ENCODE peak calls at places on chromosomes 1 and 21, in five cellular contexts. F is SK-N-SH, N is H1, V is A549, O is HepG2. U is an unnamed sample.

GRCh38 chr1:30117685-30118084 is 605.7 kb downstream of the MATN1 start:
- DNase-seq in N (no peak), O (no peak), V (peak), F (no peak), U (peak)

GRCh38 chr1:230120289-230120948 is 53.4 kb downstream of the GALNT2 start:
- DNase-seq in N (no peak), O (no peak), V (no peak), F (no peak), U (no peak)

GRCh38 chr1:16204634-16205332 is 7.7 kb downstream of the ARHGEF19 start:
- DNase-seq in O (peak), N (no peak), F (peak), V (peak), U (peak)

GRCh38 chr21:46071082-46071481 is 26.8 kb upstream of the COL6A2 start:
- DNase-seq in V (no peak), N (no peak), O (no peak), F (no peak), U (no peak)

GRCh38 chr1:220410681-220411080 is 117.3 kb upstream of the MARK1 start:
- DNase-seq in F (no peak), O (no peak), V (no peak), N (no peak), U (no peak)

GRCh38 chr1:159473335-159473734 is 33.8 kb downstream of the OR10J1 start:
- DNase-seq in F (no peak), N (no peak), O (no peak), V (no peak), U (no peak)

GRCh38 chr1:232428781-232429530 is 201.0 kb downstream of the SIPA1L2 start:
- DNase-seq in V (no peak), O (no peak), N (no peak), F (no peak), U (no peak)

GRCh38 chr1:109807822-109808680 is 44.3 kb upstream of the EPS8L3 start:
- DNase-seq in O (no peak), N (no peak), V (peak), F (no peak), U (no peak)

GRCh38 chr1:91725961-91726704 is 159.8 kb downstream of the TGFBR3 start:
- DNase-seq in O (peak), F (no peak), N (no peak), V (no peak), U (no peak)

GRCh38 chr1:113809651-113810602 is 2.3 kb downstream of the RSBN1 start:
- DNase-seq in V (peak), F (no peak), O (peak), N (no peak), U (no peak)

GRCh38 chr1:42504535-42505128 is 41.5 kb downstream of the CCDC30 start:
- DNase-seq in O (no peak), V (no peak), N (no peak), F (no peak), U (no peak)

GRCh38 chr1:71083271-71083670 is 2.4 kb upstream of the ZRANB2 start:
- DNase-seq in O (no peak), F (no peak), V (no peak), N (no peak), U (no peak)

GRCh38 chr1:107782192-107782845 is 182.7 kb downstream of the VAV3 start:
- DNase-seq in O (peak), F (peak), N (no peak), V (peak), U (peak)

GRCh38 chr1:36083635-36084501 is at the start of gene TEKT2:
- DNase-seq in O (no peak), V (no peak), N (no peak), F (peak), U (no peak)

GRCh38 chr1:35660581-35661473 is 19.5 kb upstream of the PSMB2 start:
- DNase-seq in V (peak), N (peak), O (no peak), F (no peak), U (peak)

GRCh38 chr21:42964561-42965560 is 9.5 kb upstream of the PKNOX1 start:
- DNase-seq in N (no peak), O (no peak), V (no peak), F (no peak), U (no peak)

GRCh38 chr1:53074313-53075154 is 12.5 kb downstream of the PODN start:
- DNase-seq in V (no peak), N (no peak), F (peak), O (no peak), U (no peak)

GRCh38 chr1:229024528-229025119 is 246.3 kb upstream of the RAB4A start:
- DNase-seq in N (no peak), V (peak), F (no peak), O (peak), U (peak)

GRCh38 chr1:17672226-17672625 is 82.9 kb upstream of the ACTL8 start:
- DNase-seq in O (no peak), V (no peak), N (no peak), F (peak), U (no peak)

GRCh38 chr1:33327587-33328325 is 6.9 kb upstream of the A3GALT2 start:
- DNase-seq in N (no peak), V (no peak), F (no peak), O (no peak), U (no peak)

GRCh38 chr1:152024228-152024627 is 12.6 kb downstream of the S100A11 start:
- DNase-seq in O (no peak), F (no peak), N (no peak), V (no peak), U (no peak)

GRCh38 chr1:16342331-16343062 is 9.8 kb downstream of the FBXO42 start:
- DNase-seq in F (no peak), N (no peak), O (no peak), V (no peak), U (no peak)

GRCh38 chr1:52725903-52726264 is 369 bp upstream of the ZYG11B start:
- DNase-seq in N (no peak), O (no peak), F (no peak), V (no peak), U (no peak)

GRCh38 chr21:42411891-42412635 is 8.4 kb downstream of the UBASH3A start:
- DNase-seq in O (no peak), F (no peak), N (no peak), V (peak), U (no peak)

GRCh38 chr1:33349081-33349759 is 28.3 kb upstream of the A3GALT2 start:
- DNase-seq in V (peak), O (no peak), F (peak), N (no peak), U (peak)

GRCh38 chr1:54886724-54887664 is at the start of gene DHCR24:
- DNase-seq in N (peak), V (peak), O (peak), F (peak), U (peak)

GRCh38 chr1:17516303-17517214 is 22.9 kb upstream of the ARHGEF10L start:
- DNase-seq in F (no peak), O (peak), V (no peak), N (no peak), U (no peak)

GRCh38 chr1:24501371-24502167 is 1.1 kb upstream of the RCAN3 start:
- DNase-seq in V (peak), O (no peak), F (no peak), N (no peak), U (no peak)

GRCh38 chr1:99645199-99645598 is 714 bp upstream of the PALMD start:
- DNase-seq in V (peak), N (no peak), O (peak), F (no peak), U (no peak)

GRCh38 chr1:239388578-239388977 is 2.2 kb downstream of the CHRM3 start:
- DNase-seq in F (no peak), V (no peak), N (no peak), O (no peak), U (no peak)

GRCh38 chr1:31387612-31388011 is 14.7 kb upstream of the FABP3 start:
- DNase-seq in V (no peak), N (no peak), F (no peak), O (no peak), U (no peak)

GRCh38 chr1:31394628-31395193 is 18.3 kb upstream of the SERINC2 start:
- DNase-seq in N (peak), F (peak), O (peak), V (peak), U (peak)

GRCh38 chr1:31393463-31393862 is 19.6 kb upstream of the SERINC2 start:
- DNase-seq in N (no peak), V (no peak), F (no peak), O (no peak), U (no peak)

GRCh38 chr1:31389616-31390015 is 16.7 kb upstream of the FABP3 start:
- DNase-seq in O (no peak), V (no peak), N (no peak), F (no peak), U (no peak)

DNA sequence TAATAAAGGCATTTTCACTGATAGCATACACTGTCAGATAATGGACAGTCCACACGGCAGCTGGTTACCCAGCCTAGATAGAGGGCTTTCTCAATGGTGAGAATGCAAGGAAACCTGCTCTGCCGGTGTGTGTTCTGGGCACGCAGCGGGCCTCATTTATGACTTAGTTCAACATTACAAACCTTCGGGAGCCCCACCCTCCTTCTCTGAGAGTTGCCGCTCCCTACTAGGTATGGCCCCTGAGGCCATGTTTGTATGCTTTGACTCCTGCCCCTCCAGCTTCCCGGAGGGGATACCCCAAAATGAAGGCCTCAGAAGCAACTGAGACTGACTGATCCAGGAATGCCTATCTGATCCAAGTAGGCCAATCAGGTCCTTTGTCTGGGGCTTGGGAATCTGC is 17.2 kb upstream of the FABP3 start:
- DNase-seq in V (no peak), N (no peak), O (no peak), F (no peak), U (no peak)
- TF ChIP-seq RFX5 in V (no peak), N (no peak), O (no peak), F (no peak), U (no peak)

GRCh38 chr1:219189021-219189824 is 15.5 kb downstream of the LYPLAL1 start:
- DNase-seq in O (no peak), N (no peak), F (no peak), V (no peak), U (peak)
- TF ChIP-seq EP300 in O (no peak), N (no peak), F (peak), V (no peak), U (no peak)

GRCh38 chr1:7614576-7615074 is 156.5 kb upstream of the VAMP3 start:
- DNase-seq in V (no peak), O (no peak), F (peak), N (no peak), U (no peak)

GRCh38 chr1:7616953-7617352 is 154.1 kb upstream of the VAMP3 start:
- DNase-seq in V (no peak), N (no peak), F (no peak), O (no peak), U (no peak)

GRCh38 chr1:7617826-7618225 is 153.3 kb upstream of the VAMP3 start:
- DNase-seq in N (no peak), O (no peak), F (no peak), V (no peak), U (no peak)

GRCh38 chr1:7615138-7615537 is 156.0 kb upstream of the VAMP3 start:
- DNase-seq in N (no peak), O (no peak), V (no peak), F (no peak), U (no peak)

GRCh38 chr1:7616076-7616833 is 154.8 kb upstream of the VAMP3 start:
- DNase-seq in F (no peak), V (peak), O (peak), N (no peak), U (peak)
- TF ChIP-seq RFX5 in F (no peak), V (no peak), O (no peak), N (no peak), U (no peak)

GRCh38 chr21:20301395-20301794 is 696.8 kb upstream of the NCAM2 start:
- DNase-seq in O (no peak), N (no peak), F (no peak), V (no peak), U (no peak)
- TF ChIP-seq EP300 in O (no peak), N (no peak), F (no peak), V (no peak), U (no peak)

U was measured in K562.